ENCODE peak calls at places on chromosomes 4 and X, in seven cellular contexts. R is H9, M is IMR-90, L is H1, Q is neuronal stem cell, C is mesenchymal stem cell, Z is trophoblast cell. E is an unnamed sample.
A peak's percentile ranks its signal among the peaks of the same experiment; 100 is the strongest.

GRCh38 chr4:40482985-40483647 is 146.5 kb downstream of the RBM47 start:
- DNase-seq in Q (no peak), L (no peak), R (peak; percentile 67), C (no peak), M (no peak), Z (no peak), E (peak; percentile 50)

GRCh38 chr4:40843696-40844095 is 93.9 kb downstream of the NSUN7 start:
- DNase-seq in Q (no peak), C (no peak), R (peak; percentile 41), Z (peak; percentile 71), M (no peak), L (no peak), E (peak; percentile 62)

GRCh38 chrX:21940356-21940829 is at the start of gene SMS:
- DNase-seq in R (peak; percentile 67), Z (peak; percentile 66), Q (no peak), M (peak; percentile 75), C (peak; percentile 73), L (peak; percentile 70), E (peak; percentile 77)

GRCh38 chrX:154381271-154381670 is 2.2 kb downstream of the EMD start:
- DNase-seq in C (no peak), Q (no peak), R (no peak), Z (no peak), M (no peak), L (no peak), E (no peak)

GRCh38 chr4:7426525-7427171 is 8.1 kb downstream of the PSAPL1 start:
- DNase-seq in Z (no peak), M (no peak), C (no peak), L (peak; percentile 37), Q (no peak), R (peak; percentile 23), E (no peak)

GRCh38 chr4:86816463-86817107 is 32.6 kb downstream of the SLC10A6 start:
- DNase-seq in R (no peak), L (no peak), C (no peak), M (peak; percentile 24), Q (no peak), Z (no peak), E (no peak)

GRCh38 chr4:174521800-174522182 is 497 bp downstream of the HPGD start:
- DNase-seq in R (peak; percentile 35), L (peak; percentile 53), M (no peak), C (no peak), Z (peak; percentile 55), Q (peak; percentile 24), E (peak; percentile 38)

GRCh38 chr4:16642897-16643296 is 255.5 kb downstream of the LDB2 start:
- DNase-seq in Q (no peak), R (no peak), Z (peak; percentile 16), M (no peak), L (no peak), C (no peak), E (no peak)

GRCh38 chr4:83490876-83491450 is 6.1 kb upstream of the ABRAXAS1 start:
- DNase-seq in L (no peak), C (peak; percentile 53), M (peak; percentile 18), R (no peak), Z (peak; percentile 53), Q (no peak), E (peak; percentile 36)

GRCh38 chr4:2937146-2937857 is 25.9 kb downstream of the NOP14 start:
- DNase-seq in Q (no peak), Z (peak; percentile 81), L (no peak), R (peak; percentile 46), M (no peak), C (no peak), E (no peak)

GRCh38 chrX:35380808-35381700 is 417.1 kb upstream of the MAGEB16 start:
- DNase-seq in M (peak; percentile 20), R (no peak), Z (peak; percentile 67), L (no peak), C (peak; percentile 63), Q (no peak), E (peak; percentile 44)

GRCh38 chr4:48262926-48263325 is 6.7 kb downstream of the TEC start:
- DNase-seq in Q (no peak), M (peak; percentile 75), Z (peak; percentile 28), L (no peak), C (peak; percentile 82), R (no peak), E (no peak)

GRCh38 chr4:54558889-54559682 is 98.7 kb upstream of the KIT start:
- DNase-seq in M (no peak), Z (no peak), L (no peak), R (no peak), Q (no peak), C (no peak), E (no peak)

GRCh38 chr4:133997440-133997839 is 204.1 kb downstream of the PABPC4L start:
- DNase-seq in Q (no peak), Z (peak; percentile 20), M (peak; percentile 6), L (no peak), C (peak; percentile 6), R (no peak), E (peak; percentile 10)

GRCh38 chrX:137565921-137566745 is at the start of gene ZIC3:
- DNase-seq in Z (no peak), C (peak; percentile 0), R (peak; percentile 88), Q (no peak), L (peak; percentile 84), M (no peak), E (peak; percentile 91)

GRCh38 chr4:124060261-124060918 is 652.1 kb downstream of the ANKRD50 start:
- DNase-seq in L (no peak), M (peak; percentile 49), Z (no peak), C (peak; percentile 56), R (no peak), Q (no peak), E (no peak)

GRCh38 chr4:60579335-60579734 is 620.8 kb upstream of the ADGRL3 start:
- DNase-seq in C (no peak), Z (no peak), M (peak; percentile 40), R (no peak), L (no peak), Q (no peak), E (no peak)

GRCh38 chr4:83389037-83389755 is 54.5 kb upstream of the HPSE start:
- DNase-seq in R (no peak), C (no peak), Z (no peak), L (no peak), M (no peak), Q (no peak), E (no peak)

GRCh38 chrX:63471004-63471403 is 119.9 kb upstream of the SPIN4 start:
- DNase-seq in Q (no peak), Z (no peak), L (no peak), M (no peak), C (no peak), R (no peak), E (no peak)

GRCh38 chrX:40109288-40110008 is 11.7 kb upstream of the BCOR start:
- DNase-seq in R (peak; percentile 73), C (peak; percentile 78), Z (peak; percentile 60), Q (no peak), L (no peak), M (peak; percentile 55), E (peak; percentile 84)

GRCh38 chr4:83340692-83341343 is 6.2 kb upstream of the HPSE start:
- DNase-seq in R (no peak), Q (no peak), Z (no peak), M (no peak), C (no peak), L (no peak), E (no peak)

DNA sequence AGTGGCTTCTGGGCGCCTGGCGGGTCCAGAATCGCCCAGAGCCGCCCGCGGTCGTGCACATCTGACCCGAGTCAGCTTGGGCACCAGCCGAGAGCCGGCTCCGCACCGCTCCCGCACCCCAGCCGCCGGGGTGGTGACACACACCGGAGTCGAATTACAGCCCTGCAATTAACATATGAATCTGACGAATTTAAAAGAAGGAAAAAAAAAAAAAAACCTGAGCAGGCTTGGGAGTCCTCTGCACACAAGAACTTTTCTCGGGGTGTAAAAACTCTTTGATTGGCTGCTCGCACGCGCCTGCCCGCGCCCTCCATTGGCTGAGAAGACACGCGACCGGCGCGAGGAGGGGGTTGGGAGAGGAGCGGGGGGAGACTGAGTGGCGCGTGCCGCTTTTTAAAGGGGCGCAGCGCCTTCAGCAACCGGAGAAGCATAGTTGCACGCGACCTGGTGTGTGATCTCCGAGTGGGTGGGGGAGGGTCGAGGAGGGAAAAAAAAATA is at the start of gene ATOH1:
- DNase-seq in R (peak; percentile 96), L (no peak), M (no peak), Q (peak; percentile 80), C (no peak), Z (no peak), E (peak; percentile 73)
- H4K8ac ChIP-seq in R (no peak within 1 kb of the TSS), L (no peak within 1 kb of the TSS), M (no peak within 1 kb of the TSS), Q (no peak within 1 kb of the TSS), C (no peak within 1 kb of the TSS), Z (no peak within 1 kb of the TSS), E (no peak within 1 kb of the TSS)

GRCh38 chrX:15683193-15683592 is 18.6 kb upstream of the CLTRN start:
- DNase-seq in R (no peak), Q (no peak), M (no peak), C (no peak), L (no peak), Z (no peak), E (peak; percentile 8)

DNA sequence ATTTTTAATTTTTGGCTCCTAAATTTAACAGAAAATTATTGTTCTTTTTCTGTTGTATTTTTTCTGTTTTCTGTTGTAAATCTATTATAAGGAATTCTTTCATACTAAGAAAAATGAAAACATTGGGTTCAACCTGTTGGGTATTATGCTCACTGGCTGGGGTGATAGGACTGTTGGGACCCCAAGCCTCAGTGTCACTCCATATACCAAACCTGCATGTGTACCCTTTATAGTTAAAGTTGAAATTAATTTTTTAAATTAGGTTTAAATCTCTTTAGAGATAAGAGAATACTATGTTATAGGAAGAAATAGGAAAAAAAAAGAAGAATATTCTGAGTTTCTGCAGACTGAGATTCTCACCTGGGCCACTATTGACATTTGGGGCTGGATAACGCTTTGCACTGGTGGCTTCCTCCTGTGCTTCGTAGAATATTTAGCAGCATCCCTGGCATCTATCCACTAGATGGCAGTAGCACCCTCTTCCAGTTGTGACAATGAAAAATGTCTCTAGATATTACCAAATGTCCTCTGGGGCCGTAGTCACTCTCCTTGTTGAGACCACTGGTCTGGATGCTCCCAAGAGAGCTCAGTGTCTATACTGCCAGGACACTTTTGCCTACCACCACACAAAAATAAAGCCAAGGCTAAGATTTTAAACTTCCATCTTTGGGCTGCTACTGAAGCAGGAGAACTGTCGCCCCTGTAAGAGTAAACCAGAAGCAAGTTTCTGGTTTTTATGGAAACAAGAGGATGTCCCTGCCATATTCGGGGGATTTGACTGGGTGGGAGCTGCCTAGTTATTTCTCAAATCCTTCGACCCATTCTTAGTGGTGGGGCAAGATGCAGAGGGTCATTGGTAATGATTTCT is 22.4 kb upstream of the CLTRN start:
- DNase-seq in L (peak; percentile 49), R (peak; percentile 59), Z (peak; percentile 86), C (peak; percentile 64), M (peak; percentile 61), Q (peak; percentile 31), E (peak; percentile 56)
- H4K8ac ChIP-seq in L (no peak overlapping the region), R (no peak overlapping the region), Z (no peak overlapping the region), C (no peak overlapping the region), M (no peak overlapping the region), Q (no peak overlapping the region), E (no peak overlapping the region)

DNA sequence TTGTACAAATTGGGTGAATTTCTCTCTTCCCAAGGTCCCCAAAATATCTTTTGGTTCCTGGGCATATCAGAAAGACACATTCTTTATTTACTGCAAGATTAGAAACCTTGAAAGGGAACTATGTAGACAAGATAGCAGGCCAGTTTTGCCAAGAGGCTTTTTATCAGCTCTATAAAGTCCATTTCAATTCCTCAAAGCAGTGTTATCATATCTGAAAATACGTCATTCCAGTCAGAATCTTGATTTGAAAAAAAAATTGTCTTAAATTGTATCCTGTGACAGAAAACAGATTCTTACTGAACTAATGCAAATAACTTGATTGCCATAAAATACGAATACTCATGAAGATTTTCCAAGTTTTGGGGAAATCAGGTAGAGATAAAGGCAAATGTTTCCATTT is 37.0 kb upstream of the NSG1 start:
- DNase-seq in C (no peak), R (no peak), M (no peak), Q (no peak), Z (no peak), L (no peak), E (no peak)
- H4K8ac ChIP-seq in C (no peak overlapping the region), R (no peak overlapping the region), M (no peak overlapping the region), Q (no peak overlapping the region), Z (no peak overlapping the region), L (no peak overlapping the region), E (no peak overlapping the region)

GRCh38 chrX:126165721-126166401 is at the start of gene DCAF12L2:
- DNase-seq in L (peak; percentile 46), C (no peak), M (no peak), Z (no peak), R (peak; percentile 47), Q (peak; percentile 24), E (peak; percentile 45)
- H4K8ac ChIP-seq in L (peak within 1 kb of the TSS; percentile 89), C (no peak within 1 kb of the TSS), M (no peak within 1 kb of the TSS), Z (no peak within 1 kb of the TSS), R (no peak within 1 kb of the TSS), Q (no peak within 1 kb of the TSS), E (no peak within 1 kb of the TSS)